ENCODE peak calls at places on chromosomes 1 and 21, in five cellular contexts. J, T, F, I and E are unnamed samples.
A peak's percentile ranks its signal among the peaks of the same experiment; 100 is the strongest.

GRCh38 chr1:35642472-35642955 is 1.2 kb upstream of the PSMB2 start:
- DNase-seq in J (no peak), T (peak; percentile 33), F (peak; percentile 47), I (no peak), E (no peak)

GRCh38 chr1:24390924-24391782 is 22.4 kb downstream of the STPG1 start:
- DNase-seq in J (peak; percentile 86), T (peak; percentile 82), F (peak; percentile 84), I (peak; percentile 60), E (peak; percentile 66)

GRCh38 chr1:170218261-170218660 is 72.5 kb downstream of the NTMT2 start:
- DNase-seq in J (peak; percentile 23), T (no peak), F (no peak), I (no peak), E (no peak)

GRCh38 chr21:22892041-22892440 is 1893.8 kb downstream of the NCAM2 start:
- DNase-seq in J (no peak), T (no peak), F (no peak), I (no peak), E (no peak)

GRCh38 chr1:77536813-77537212 is 145.6 kb downstream of the ZZZ3 start:
- DNase-seq in J (peak; percentile 98), T (no peak), F (peak; percentile 36), I (no peak), E (no peak)

GRCh38 chr1:164949758-164950452 is 390.9 kb downstream of the PBX1 start:
- DNase-seq in J (no peak), T (no peak), F (no peak), I (no peak), E (no peak)

GRCh38 chr1:169959696-169960095 is 66.0 kb upstream of the SCYL3 start:
- DNase-seq in J (no peak), T (no peak), F (no peak), I (no peak), E (no peak)

GRCh38 chr1:77434972-77435371 is 153.2 kb downstream of the AK5 start:
- DNase-seq in J (no peak), T (no peak), F (no peak), I (no peak), E (no peak)

GRCh38 chr1:14726606-14727005 is 128.1 kb downstream of the KAZN start:
- DNase-seq in J (no peak), T (no peak), F (no peak), I (no peak), E (no peak)

GRCh38 chr1:48043524-48043923 is 46.3 kb upstream of the TRABD2B start:
- DNase-seq in J (no peak), T (no peak), F (no peak), I (no peak), E (no peak)

GRCh38 chr21:39911792-39912191 is 44.6 kb downstream of the PCP4 start:
- DNase-seq in J (no peak), T (no peak), F (no peak), I (no peak), E (no peak)

GRCh38 chr1:111402083-111402482 is 25.5 kb downstream of the OVGP1 start:
- DNase-seq in J (no peak), T (no peak), F (no peak), I (no peak), E (no peak)

GRCh38 chr1:222529916-222530315 is 18.0 kb downstream of the HHIPL2 start:
- DNase-seq in J (no peak), T (no peak), F (no peak), I (no peak), E (no peak)

GRCh38 chr1:19059773-19060172 is 103.3 kb upstream of the IFFO2 start:
- DNase-seq in J (no peak), T (no peak), F (no peak), I (no peak), E (no peak)
- TF ChIP-seq MAFK in J (no peak), T (no peak), F (no peak), I (no peak), E (no peak)

DNA sequence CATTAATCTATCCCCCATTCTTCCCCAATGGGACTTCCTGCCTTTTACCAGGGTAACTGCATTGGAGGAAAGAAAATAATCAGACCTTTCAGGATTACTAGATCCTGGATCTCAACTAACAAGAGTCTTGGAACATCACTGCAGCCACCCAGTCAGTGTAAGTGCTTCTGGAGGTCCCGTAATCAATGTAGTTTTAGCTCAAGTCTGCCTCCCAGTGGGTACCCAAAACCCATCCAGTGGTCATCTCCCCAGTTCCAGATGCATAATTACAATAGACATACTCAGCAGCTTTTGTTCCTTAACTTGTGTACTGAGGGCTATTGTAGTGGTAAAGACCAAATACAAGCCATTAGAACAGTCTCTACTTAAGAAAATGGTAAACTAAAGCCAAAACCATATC is 319.1 kb downstream of the GPATCH2 start:
- DNase-seq in J (peak; percentile 20), T (no peak), F (peak; percentile 11), I (no peak), E (peak; percentile 5)
- TF ChIP-seq MAFK in J (no peak), T (no peak), F (no peak), I (no peak), E (no peak)

GRCh38 chr1:102002057-102002456 is 5.3 kb upstream of the OLFM3 start:
- DNase-seq in J (no peak), T (no peak), F (no peak), I (no peak), E (no peak)
- TF ChIP-seq MAFK in J (no peak), T (no peak), F (no peak), I (no peak), E (no peak)

GRCh38 chr1:64162151-64162550 is 41.3 kb upstream of the UBE2U start:
- DNase-seq in J (no peak), T (no peak), F (no peak), I (no peak), E (no peak)

GRCh38 chr1:64163972-64164371 is 39.5 kb upstream of the UBE2U start:
- DNase-seq in J (peak; percentile 64), T (no peak), F (peak; percentile 14), I (no peak), E (no peak)

GRCh38 chr1:64171797-64172281 is 31.6 kb upstream of the UBE2U start:
- DNase-seq in J (peak; percentile 85), T (no peak), F (peak; percentile 20), I (no peak), E (no peak)

GRCh38 chr1:64162804-64163203 is 40.6 kb upstream of the UBE2U start:
- DNase-seq in J (no peak), T (no peak), F (no peak), I (no peak), E (no peak)

DNA sequence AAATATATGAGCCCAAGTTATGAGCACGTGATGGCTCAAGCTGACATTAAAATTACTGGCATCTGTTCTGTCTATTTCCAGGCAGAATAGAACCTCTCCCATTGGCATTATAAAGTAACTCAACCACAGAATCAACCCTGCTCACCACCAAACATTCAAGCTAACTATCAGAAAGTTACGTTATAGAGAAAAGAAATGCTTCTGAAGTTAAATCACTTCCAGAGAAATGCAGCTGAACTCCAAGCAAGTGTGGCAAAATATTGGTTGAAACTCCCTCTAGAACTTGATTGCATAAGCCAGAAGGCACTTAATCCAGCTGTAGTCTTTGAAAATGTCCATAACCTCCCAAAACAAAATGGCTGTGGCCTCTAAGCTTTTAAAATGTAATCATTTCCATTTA is 36.2 kb upstream of the UBE2U start:
- DNase-seq in J (peak; percentile 56), T (no peak), F (no peak), I (no peak), E (no peak)
- TF ChIP-seq MAFK in J (no peak), T (no peak), F (no peak), I (no peak), E (no peak)

DNA sequence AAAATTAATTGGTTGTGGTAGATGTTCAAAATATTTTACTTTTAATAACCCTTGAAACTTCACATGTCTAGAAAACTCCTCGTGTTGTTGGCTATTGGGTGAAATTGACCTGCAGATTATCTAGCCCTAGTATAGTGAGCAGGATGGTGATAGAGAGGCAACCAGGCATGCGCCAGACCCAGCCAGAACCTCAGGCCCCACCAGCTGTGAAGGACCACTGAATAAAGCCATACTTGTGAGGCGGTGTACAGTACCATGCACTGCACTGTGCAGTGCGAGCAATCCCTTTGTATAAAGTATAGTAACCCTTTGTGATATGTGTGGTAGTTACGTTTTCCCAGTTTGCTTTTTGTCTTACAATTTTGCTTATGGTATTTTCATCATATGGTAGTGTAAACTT is 8.5 kb downstream of the TTF2 start:
- DNase-seq in J (no peak), T (no peak), F (no peak), I (no peak), E (no peak)
- TF ChIP-seq MAFK in J (no peak), T (no peak), F (no peak), I (no peak), E (no peak)

DNA sequence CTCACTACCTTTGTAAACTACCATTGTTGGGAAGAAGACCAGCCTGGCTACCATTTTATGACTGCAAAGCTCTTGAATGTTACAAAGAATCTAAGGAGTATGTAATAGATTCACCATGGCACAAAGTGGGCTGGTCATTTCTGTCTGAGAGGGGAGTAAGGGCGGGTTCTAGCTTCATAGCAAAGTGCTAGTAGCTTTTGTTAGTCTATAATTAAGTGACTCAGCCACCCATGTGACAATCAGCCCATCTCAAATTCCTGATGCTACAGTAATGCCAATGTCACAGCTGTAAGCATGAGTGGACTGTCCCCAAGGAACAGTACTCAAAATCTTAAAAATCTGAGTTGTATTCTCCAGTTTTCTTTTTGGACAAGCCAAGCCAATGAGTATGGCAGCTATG is 15.4 kb upstream of the OTUD3 start:
- DNase-seq in J (no peak), T (no peak), F (no peak), I (no peak), E (no peak)
- TF ChIP-seq MAFK in J (no peak), T (no peak), F (no peak), I (no peak), E (no peak)

GRCh38 chr1:92879316-92879968 is 47.6 kb downstream of the RPL5 start:
- DNase-seq in J (no peak), T (no peak), F (no peak), I (no peak), E (no peak)

GRCh38 chr1:92877081-92877711 is 45.4 kb downstream of the RPL5 start:
- DNase-seq in J (no peak), T (no peak), F (no peak), I (no peak), E (no peak)

GRCh38 chr1:92874987-92875386 is 43.1 kb downstream of the RPL5 start:
- DNase-seq in J (no peak), T (no peak), F (no peak), I (no peak), E (no peak)

GRCh38 chr1:92876351-92876750 is 44.5 kb downstream of the RPL5 start:
- DNase-seq in J (no peak), T (no peak), F (no peak), I (no peak), E (no peak)

GRCh38 chr1:92877792-92878191 is 46.0 kb downstream of the RPL5 start:
- DNase-seq in J (peak; percentile 46), T (no peak), F (no peak), I (no peak), E (no peak)
- TF ChIP-seq MAFK in J (no peak), T (no peak), F (no peak), I (no peak), E (no peak)